ENCODE peak calls at places on chromosomes 7 and 10, in six cellular contexts. One of them, this sample, is unnamed.

GRCh38 chr10:5861269-5862031 is 28.2 kb downstream of the ANKRD16 start:
- DNase-seq in memory B cell: no peak
- DNase-seq in activated T-helper 9 cell treated with anti-CD3 and anti-CD28 coated beads, Interleukin-2, amount 50 U/mL, for 16 hours: no peak
- DNase-seq in SJSA1: peak
- DNase-seq in transverse colon: no peak
- DNase-seq in heart left ventricle: no peak
- DNase-seq in this sample: peak

GRCh38 chr7:93544686-93545085 is 29.8 kb downstream of the CALCR start:
- DNase-seq in memory B cell: no peak
- DNase-seq in activated T-helper 9 cell treated with anti-CD3 and anti-CD28 coated beads, Interleukin-2, amount 50 U/mL, for 16 hours: no peak
- DNase-seq in SJSA1: no peak
- DNase-seq in transverse colon: no peak
- DNase-seq in heart left ventricle: no peak
- DNase-seq in this sample: no peak

GRCh38 chr7:123367508-123368122 is 166.8 kb downstream of the IQUB start:
- DNase-seq in memory B cell: no peak
- DNase-seq in activated T-helper 9 cell treated with anti-CD3 and anti-CD28 coated beads, Interleukin-2, amount 50 U/mL, for 16 hours: no peak
- DNase-seq in SJSA1: peak
- DNase-seq in transverse colon: no peak
- DNase-seq in heart left ventricle: no peak
- DNase-seq in this sample: peak

GRCh38 chr10:85978566-85979358 is 387.8 kb downstream of the GRID1 start:
- DNase-seq in memory B cell: no peak
- DNase-seq in activated T-helper 9 cell treated with anti-CD3 and anti-CD28 coated beads, Interleukin-2, amount 50 U/mL, for 16 hours: no peak
- DNase-seq in SJSA1: no peak
- DNase-seq in transverse colon: no peak
- DNase-seq in heart left ventricle: peak
- DNase-seq in this sample: no peak

GRCh38 chr10:21517983-21518628 is 7.4 kb downstream of the SKIDA1 start:
- DNase-seq in memory B cell: no peak
- DNase-seq in activated T-helper 9 cell treated with anti-CD3 and anti-CD28 coated beads, Interleukin-2, amount 50 U/mL, for 16 hours: no peak
- DNase-seq in SJSA1: no peak
- DNase-seq in transverse colon: no peak
- DNase-seq in heart left ventricle: no peak
- DNase-seq in this sample: no peak

GRCh38 chr10:130066743-130067142 is 43.9 kb downstream of the C10orf143 start:
- DNase-seq in memory B cell: no peak
- DNase-seq in activated T-helper 9 cell treated with anti-CD3 and anti-CD28 coated beads, Interleukin-2, amount 50 U/mL, for 16 hours: no peak
- DNase-seq in SJSA1: no peak
- DNase-seq in transverse colon: no peak
- DNase-seq in heart left ventricle: no peak
- DNase-seq in this sample: no peak

GRCh38 chr10:116669832-116670644 is 49.3 kb downstream of the PNLIPRP2 start:
- DNase-seq in memory B cell: no peak
- DNase-seq in activated T-helper 9 cell treated with anti-CD3 and anti-CD28 coated beads, Interleukin-2, amount 50 U/mL, for 16 hours: no peak
- DNase-seq in SJSA1: no peak
- DNase-seq in transverse colon: peak
- DNase-seq in heart left ventricle: no peak
- DNase-seq in this sample: no peak

GRCh38 chr7:117217121-117217520 is 105.7 kb downstream of the WNT2 start:
- DNase-seq in memory B cell: no peak
- DNase-seq in activated T-helper 9 cell treated with anti-CD3 and anti-CD28 coated beads, Interleukin-2, amount 50 U/mL, for 16 hours: no peak
- DNase-seq in SJSA1: no peak
- DNase-seq in transverse colon: no peak
- DNase-seq in heart left ventricle: no peak
- DNase-seq in this sample: no peak

GRCh38 chr10:89814278-89814677 is 112.9 kb downstream of the KIF20B start:
- DNase-seq in memory B cell: no peak
- DNase-seq in activated T-helper 9 cell treated with anti-CD3 and anti-CD28 coated beads, Interleukin-2, amount 50 U/mL, for 16 hours: no peak
- DNase-seq in SJSA1: no peak
- DNase-seq in transverse colon: no peak
- DNase-seq in heart left ventricle: no peak
- DNase-seq in this sample: no peak

GRCh38 chr10:7258948-7259523 is 151.8 kb downstream of the SFMBT2 start:
- DNase-seq in memory B cell: no peak
- DNase-seq in activated T-helper 9 cell treated with anti-CD3 and anti-CD28 coated beads, Interleukin-2, amount 50 U/mL, for 16 hours: peak
- DNase-seq in SJSA1: no peak
- DNase-seq in transverse colon: peak
- DNase-seq in heart left ventricle: no peak
- DNase-seq in this sample: no peak

GRCh38 chr10:70907619-70908425 is 19.5 kb upstream of the PCBD1 start:
- DNase-seq in memory B cell: no peak
- DNase-seq in activated T-helper 9 cell treated with anti-CD3 and anti-CD28 coated beads, Interleukin-2, amount 50 U/mL, for 16 hours: no peak
- DNase-seq in SJSA1: no peak
- DNase-seq in transverse colon: peak
- DNase-seq in heart left ventricle: no peak
- DNase-seq in this sample: no peak

GRCh38 chr7:124152859-124153692 is 120.2 kb upstream of the TMEM229A start:
- DNase-seq in memory B cell: no peak
- DNase-seq in activated T-helper 9 cell treated with anti-CD3 and anti-CD28 coated beads, Interleukin-2, amount 50 U/mL, for 16 hours: no peak
- DNase-seq in SJSA1: peak
- DNase-seq in transverse colon: no peak
- DNase-seq in heart left ventricle: no peak
- DNase-seq in this sample: no peak

GRCh38 chr7:157576415-157576814 is 239.6 kb downstream of the DNAJB6 start:
- DNase-seq in memory B cell: no peak
- DNase-seq in activated T-helper 9 cell treated with anti-CD3 and anti-CD28 coated beads, Interleukin-2, amount 50 U/mL, for 16 hours: peak
- DNase-seq in SJSA1: no peak
- DNase-seq in transverse colon: peak
- DNase-seq in heart left ventricle: peak
- DNase-seq in this sample: no peak

GRCh38 chr7:143315782-143316181 is at the start of gene CLCN1:
- DNase-seq in memory B cell: no peak
- DNase-seq in activated T-helper 9 cell treated with anti-CD3 and anti-CD28 coated beads, Interleukin-2, amount 50 U/mL, for 16 hours: no peak
- DNase-seq in SJSA1: no peak
- DNase-seq in transverse colon: no peak
- DNase-seq in heart left ventricle: no peak
- DNase-seq in this sample: no peak

GRCh38 chr7:99543081-99543671 is 8.7 kb downstream of the FAM200A start:
- DNase-seq in memory B cell: no peak
- DNase-seq in activated T-helper 9 cell treated with anti-CD3 and anti-CD28 coated beads, Interleukin-2, amount 50 U/mL, for 16 hours: no peak
- DNase-seq in SJSA1: no peak
- DNase-seq in transverse colon: no peak
- DNase-seq in heart left ventricle: no peak
- DNase-seq in this sample: no peak

This sample was measured in HTR-8/SVneo.